ENCODE peak calls at places on chromosome 15, in nine cellular contexts. One of them, this sample, is unnamed.
A peak's percentile ranks its signal among the peaks of the same experiment; 100 is the strongest.

GRCh38 chr15:41928637-41929620 is 35.1 kb upstream of the SPTBN5 start:
- DNase-seq in fibroblast of pulmonary artery: no peak
- DNase-seq in heart left ventricle: peak; percentile 74
- DNase-seq in fibroblast of lung: peak; percentile 42
- DNase-seq in psoas muscle: peak; percentile 75
- DNase-seq in BJ: no peak
- DNase-seq in astrocyte of the spinal cord: no peak
- DNase-seq in AG04450: no peak
- DNase-seq in cardiac fibroblast: no peak
- DNase-seq in this sample: no peak

GRCh38 chr15:60442763-60443162 is 36.2 kb downstream of the ICE2 start:
- DNase-seq in fibroblast of pulmonary artery: no peak
- DNase-seq in heart left ventricle: no peak
- DNase-seq in fibroblast of lung: no peak
- DNase-seq in psoas muscle: no peak
- DNase-seq in BJ: no peak
- DNase-seq in astrocyte of the spinal cord: peak; percentile 50
- DNase-seq in AG04450: no peak
- DNase-seq in cardiac fibroblast: no peak
- DNase-seq in this sample: no peak

GRCh38 chr15:50353999-50354837 is 780 bp downstream of the GABPB1 start:
- DNase-seq in fibroblast of pulmonary artery: peak; percentile 86
- DNase-seq in heart left ventricle: peak; percentile 42
- DNase-seq in fibroblast of lung: peak; percentile 92
- DNase-seq in psoas muscle: peak; percentile 71
- DNase-seq in BJ: peak; percentile 56
- DNase-seq in astrocyte of the spinal cord: peak; percentile 92
- DNase-seq in AG04450: peak; percentile 76
- DNase-seq in cardiac fibroblast: peak; percentile 89
- DNase-seq in this sample: peak; percentile 96

GRCh38 chr15:54772663-54773062 is 424.1 kb downstream of the RSL24D1 start:
- DNase-seq in fibroblast of pulmonary artery: no peak
- DNase-seq in heart left ventricle: no peak
- DNase-seq in fibroblast of lung: no peak
- DNase-seq in psoas muscle: no peak
- DNase-seq in BJ: no peak
- DNase-seq in astrocyte of the spinal cord: no peak
- DNase-seq in AG04450: no peak
- DNase-seq in cardiac fibroblast: no peak
- DNase-seq in this sample: no peak

GRCh38 chr15:73607405-73607804 is 25.8 kb downstream of the NPTN start:
- DNase-seq in fibroblast of pulmonary artery: no peak
- DNase-seq in heart left ventricle: no peak
- DNase-seq in fibroblast of lung: no peak
- DNase-seq in psoas muscle: no peak
- DNase-seq in BJ: no peak
- DNase-seq in astrocyte of the spinal cord: no peak
- DNase-seq in AG04450: no peak
- DNase-seq in cardiac fibroblast: no peak
- DNase-seq in this sample: no peak

GRCh38 chr15:26451995-26452394 is 320.9 kb downstream of the GABRB3 start:
- DNase-seq in fibroblast of pulmonary artery: no peak
- DNase-seq in heart left ventricle: no peak
- DNase-seq in fibroblast of lung: no peak
- DNase-seq in psoas muscle: no peak
- DNase-seq in BJ: no peak
- DNase-seq in astrocyte of the spinal cord: no peak
- DNase-seq in AG04450: no peak
- DNase-seq in cardiac fibroblast: no peak
- DNase-seq in this sample: no peak

GRCh38 chr15:83559310-83559966 is 94.5 kb upstream of the ADAMTSL3 start:
- DNase-seq in fibroblast of pulmonary artery: peak; percentile 80
- DNase-seq in heart left ventricle: no peak
- DNase-seq in fibroblast of lung: peak; percentile 74
- DNase-seq in psoas muscle: no peak
- DNase-seq in BJ: no peak
- DNase-seq in astrocyte of the spinal cord: peak; percentile 56
- DNase-seq in AG04450: peak; percentile 30
- DNase-seq in cardiac fibroblast: peak; percentile 80
- DNase-seq in this sample: peak; percentile 72

GRCh38 chr15:78672285-78673003 is 31.4 kb upstream of the CHRNB4 start:
- DNase-seq in fibroblast of pulmonary artery: no peak
- DNase-seq in heart left ventricle: no peak
- DNase-seq in fibroblast of lung: no peak
- DNase-seq in psoas muscle: no peak
- DNase-seq in BJ: no peak
- DNase-seq in astrocyte of the spinal cord: no peak
- DNase-seq in AG04450: no peak
- DNase-seq in cardiac fibroblast: no peak
- DNase-seq in this sample: no peak

GRCh38 chr15:87579537-87579936 is 677.0 kb downstream of the NTRK3 start:
- DNase-seq in fibroblast of pulmonary artery: no peak
- DNase-seq in heart left ventricle: no peak
- DNase-seq in fibroblast of lung: no peak
- DNase-seq in psoas muscle: no peak
- DNase-seq in BJ: no peak
- DNase-seq in astrocyte of the spinal cord: no peak
- DNase-seq in AG04450: no peak
- DNase-seq in cardiac fibroblast: no peak
- DNase-seq in this sample: no peak

GRCh38 chr15:73632670-73633058 is 525 bp downstream of the NPTN start:
- DNase-seq in fibroblast of pulmonary artery: no peak
- DNase-seq in heart left ventricle: peak; percentile 43
- DNase-seq in fibroblast of lung: no peak
- DNase-seq in psoas muscle: no peak
- DNase-seq in BJ: no peak
- DNase-seq in astrocyte of the spinal cord: no peak
- DNase-seq in AG04450: no peak
- DNase-seq in cardiac fibroblast: no peak
- DNase-seq in this sample: no peak

DNA sequence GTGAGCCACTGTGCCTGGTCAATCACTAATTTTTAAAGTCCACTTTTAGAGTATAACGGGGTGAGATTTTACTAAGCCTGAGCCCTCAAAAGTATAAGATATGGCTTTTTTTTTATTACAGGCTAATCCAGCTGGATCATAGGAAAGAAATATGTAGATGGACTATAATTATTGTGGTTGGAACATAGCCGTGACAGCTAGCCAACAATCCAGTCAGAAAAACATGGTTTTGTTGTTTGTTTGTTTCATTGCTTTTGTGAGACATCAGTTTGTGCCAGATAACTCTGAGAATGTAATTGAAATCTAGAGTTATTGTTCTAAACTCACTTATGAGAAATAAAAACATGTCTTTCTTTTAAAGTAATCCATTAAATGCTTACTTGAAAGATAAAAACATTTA is 37.3 kb upstream of the ATOSA start:
- DNase-seq in fibroblast of pulmonary artery: no peak
- DNase-seq in heart left ventricle: no peak
- DNase-seq in fibroblast of lung: no peak
- DNase-seq in psoas muscle: no peak
- DNase-seq in BJ: no peak
- DNase-seq in astrocyte of the spinal cord: no peak
- DNase-seq in AG04450: no peak
- DNase-seq in cardiac fibroblast: no peak
- DNase-seq in this sample: no peak
- H3K4me3 ChIP-seq in fibroblast of pulmonary artery: no peak overlapping the region
- H3K4me3 ChIP-seq in heart left ventricle: no peak overlapping the region
- H3K4me3 ChIP-seq in fibroblast of lung: no peak overlapping the region
- H3K4me3 ChIP-seq in psoas muscle: no peak overlapping the region
- H3K4me3 ChIP-seq in BJ: no peak overlapping the region
- H3K4me3 ChIP-seq in astrocyte of the spinal cord: no peak overlapping the region
- H3K4me3 ChIP-seq in AG04450: no peak overlapping the region
- H3K4me3 ChIP-seq in cardiac fibroblast: no peak overlapping the region
- H3K4me3 ChIP-seq in this sample: no peak overlapping the region

DNA sequence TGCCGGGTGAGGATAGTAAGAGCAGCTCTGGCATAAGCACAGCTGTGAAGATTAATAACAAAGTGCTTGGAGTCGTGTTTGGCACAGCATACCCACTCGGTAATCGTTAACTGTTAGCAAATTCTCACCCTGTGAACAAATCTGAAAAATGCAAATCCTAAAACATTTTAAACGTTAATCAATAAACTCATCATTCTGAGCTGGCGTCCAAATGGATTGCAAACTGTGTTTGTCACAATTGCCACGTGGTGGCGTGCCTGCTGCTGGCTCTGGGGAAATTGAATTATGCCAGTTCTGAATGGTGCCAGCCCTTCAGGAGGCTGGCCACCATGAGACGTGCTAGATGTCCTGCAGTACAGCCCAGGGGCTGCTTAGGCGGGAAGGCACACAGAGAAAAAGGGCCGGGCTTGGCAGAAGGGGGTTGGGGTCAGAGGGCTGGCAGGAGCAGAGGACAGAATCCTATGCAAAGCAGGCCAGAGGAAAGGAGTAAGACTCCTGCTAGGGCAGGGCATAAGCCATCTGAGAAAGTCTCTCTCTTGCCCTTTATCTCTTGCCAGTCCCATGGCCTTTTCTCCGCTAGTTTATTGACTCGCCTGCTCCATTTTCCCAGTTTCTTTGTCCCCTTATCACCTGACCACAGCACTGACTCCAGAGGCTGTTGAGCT is 22.1 kb upstream of the POLG start:
- DNase-seq in fibroblast of pulmonary artery: no peak
- DNase-seq in heart left ventricle: no peak
- DNase-seq in fibroblast of lung: no peak
- DNase-seq in psoas muscle: no peak
- DNase-seq in BJ: no peak
- DNase-seq in astrocyte of the spinal cord: no peak
- DNase-seq in AG04450: no peak
- DNase-seq in cardiac fibroblast: no peak
- DNase-seq in this sample: no peak
- TF ChIP-seq CTCF in fibroblast of pulmonary artery: peak; percentile 49
- TF ChIP-seq CTCF in heart left ventricle: peak; percentile 8
- TF ChIP-seq CTCF in fibroblast of lung: no peak
- TF ChIP-seq CTCF in psoas muscle: peak; percentile 9
- TF ChIP-seq CTCF in BJ: peak; percentile 59
- TF ChIP-seq CTCF in astrocyte of the spinal cord: peak; percentile 60
- TF ChIP-seq CTCF in AG04450: peak; percentile 39
- TF ChIP-seq CTCF in cardiac fibroblast: no peak
- TF ChIP-seq CTCF in this sample: peak; percentile 36

GRCh38 chr15:101489633-101490407 is at the start of gene PCSK6:
- DNase-seq in fibroblast of pulmonary artery: no peak
- DNase-seq in heart left ventricle: no peak
- DNase-seq in fibroblast of lung: no peak
- DNase-seq in psoas muscle: peak; percentile 80
- DNase-seq in BJ: no peak
- DNase-seq in astrocyte of the spinal cord: no peak
- DNase-seq in AG04450: no peak
- DNase-seq in cardiac fibroblast: peak; percentile 13
- DNase-seq in this sample: peak; percentile 27
- H3K4me3 ChIP-seq in fibroblast of pulmonary artery: no peak within 1 kb of the TSS
- H3K4me3 ChIP-seq in heart left ventricle: peak within 1 kb of the TSS; percentile 61
- H3K4me3 ChIP-seq in fibroblast of lung: no peak within 1 kb of the TSS
- H3K4me3 ChIP-seq in psoas muscle: peak within 1 kb of the TSS; percentile 64
- H3K4me3 ChIP-seq in BJ: peak within 1 kb of the TSS; percentile 8
- H3K4me3 ChIP-seq in astrocyte of the spinal cord: no peak within 1 kb of the TSS
- H3K4me3 ChIP-seq in AG04450: no peak within 1 kb of the TSS
- H3K4me3 ChIP-seq in cardiac fibroblast: no peak within 1 kb of the TSS
- H3K4me3 ChIP-seq in this sample: peak within 1 kb of the TSS; percentile 53

GRCh38 chr15:63052961-63053698 is 10.6 kb downstream of the TPM1 start:
- DNase-seq in fibroblast of pulmonary artery: no peak
- DNase-seq in heart left ventricle: peak; percentile 84
- DNase-seq in fibroblast of lung: peak; percentile 79
- DNase-seq in psoas muscle: peak; percentile 81
- DNase-seq in BJ: no peak
- DNase-seq in astrocyte of the spinal cord: peak; percentile 35
- DNase-seq in AG04450: no peak
- DNase-seq in cardiac fibroblast: peak; percentile 58
- DNase-seq in this sample: peak; percentile 69
- TF ChIP-seq CTCF in fibroblast of pulmonary artery: no peak
- TF ChIP-seq CTCF in heart left ventricle: no peak
- TF ChIP-seq CTCF in fibroblast of lung: no peak
- TF ChIP-seq CTCF in psoas muscle: no peak
- TF ChIP-seq CTCF in BJ: no peak
- TF ChIP-seq CTCF in astrocyte of the spinal cord: no peak
- TF ChIP-seq CTCF in AG04450: no peak
- TF ChIP-seq CTCF in cardiac fibroblast: no peak
- TF ChIP-seq CTCF in this sample: no peak

DNA sequence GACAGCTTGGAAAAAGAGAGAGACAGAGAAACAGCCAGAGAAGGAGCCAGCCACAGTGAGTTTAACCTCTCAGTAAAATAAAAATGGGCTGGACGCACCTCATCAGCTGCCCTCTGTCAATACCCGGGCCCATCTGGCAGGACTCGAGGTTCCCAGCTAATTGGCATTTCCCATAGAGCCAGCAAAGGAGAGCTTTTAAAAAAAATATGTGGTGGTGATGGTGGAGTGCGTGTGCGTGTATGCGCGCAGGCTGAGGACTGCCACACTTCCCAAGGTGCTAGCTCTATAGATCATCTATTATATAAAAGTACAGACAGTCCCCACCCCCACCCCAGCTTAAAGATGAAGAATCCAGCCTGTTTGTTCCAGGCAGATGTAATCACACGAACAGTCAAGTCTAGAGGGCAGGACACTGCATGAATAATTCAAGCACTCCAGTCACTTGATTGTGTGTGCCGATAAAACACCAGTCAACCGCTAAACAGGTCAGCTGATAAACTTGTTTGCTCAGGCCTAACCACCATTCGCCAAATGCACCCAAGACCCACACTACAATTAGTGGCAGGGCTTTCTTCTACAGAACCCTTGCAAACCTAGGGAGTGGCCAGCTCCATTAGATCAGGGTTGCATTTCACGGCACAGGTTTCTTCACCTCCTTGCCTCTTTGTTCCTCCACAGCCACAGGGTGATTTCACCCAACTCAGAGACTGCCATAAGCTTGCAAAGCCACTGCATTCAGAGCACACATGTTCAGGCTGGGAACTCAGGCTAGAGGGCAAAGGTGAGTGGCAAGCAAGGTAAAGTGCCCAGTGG is 5.9 kb downstream of the TLE3 start:
- DNase-seq in fibroblast of pulmonary artery: peak; percentile 22
- DNase-seq in heart left ventricle: no peak
- DNase-seq in fibroblast of lung: peak; percentile 28
- DNase-seq in psoas muscle: no peak
- DNase-seq in BJ: no peak
- DNase-seq in astrocyte of the spinal cord: no peak
- DNase-seq in AG04450: no peak
- DNase-seq in cardiac fibroblast: no peak
- DNase-seq in this sample: peak; percentile 72
- H3K4me3 ChIP-seq in fibroblast of pulmonary artery: peak overlapping the region; percentile 13
- H3K4me3 ChIP-seq in heart left ventricle: no peak overlapping the region
- H3K4me3 ChIP-seq in fibroblast of lung: no peak overlapping the region
- H3K4me3 ChIP-seq in psoas muscle: peak overlapping the region; percentile 95
- H3K4me3 ChIP-seq in BJ: no peak overlapping the region
- H3K4me3 ChIP-seq in astrocyte of the spinal cord: no peak overlapping the region
- H3K4me3 ChIP-seq in AG04450: peak overlapping the region; percentile 39
- H3K4me3 ChIP-seq in cardiac fibroblast: no peak overlapping the region
- H3K4me3 ChIP-seq in this sample: peak overlapping the region; percentile 94

DNA sequence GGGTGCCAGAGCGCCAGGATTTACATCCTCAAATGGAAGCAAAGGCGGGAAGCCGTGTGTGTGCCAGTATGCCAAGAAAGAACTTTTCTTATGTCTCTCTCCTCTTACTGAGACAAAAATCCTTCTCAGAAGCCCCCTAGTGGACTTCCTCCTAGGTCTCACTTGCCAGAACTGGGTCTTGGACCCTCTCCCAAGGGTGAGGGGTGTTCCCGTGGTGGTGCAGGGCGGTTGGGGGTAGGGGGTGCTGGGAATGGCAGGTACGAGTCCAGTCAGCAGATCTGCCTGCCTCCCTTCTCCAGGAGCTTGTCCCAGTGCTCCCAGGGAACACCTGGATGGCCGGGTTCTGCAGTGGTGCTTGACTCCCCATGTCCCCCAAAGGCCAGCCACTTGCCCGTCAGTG is 52.0 kb downstream of the CORO2B start:
- DNase-seq in fibroblast of pulmonary artery: no peak
- DNase-seq in heart left ventricle: no peak
- DNase-seq in fibroblast of lung: no peak
- DNase-seq in psoas muscle: no peak
- DNase-seq in BJ: no peak
- DNase-seq in astrocyte of the spinal cord: no peak
- DNase-seq in AG04450: no peak
- DNase-seq in cardiac fibroblast: no peak
- DNase-seq in this sample: no peak
- TF ChIP-seq CTCF in fibroblast of pulmonary artery: peak; percentile 9
- TF ChIP-seq CTCF in heart left ventricle: no peak
- TF ChIP-seq CTCF in fibroblast of lung: no peak
- TF ChIP-seq CTCF in psoas muscle: no peak
- TF ChIP-seq CTCF in BJ: no peak
- TF ChIP-seq CTCF in astrocyte of the spinal cord: peak; percentile 29
- TF ChIP-seq CTCF in AG04450: peak; percentile 30
- TF ChIP-seq CTCF in cardiac fibroblast: peak; percentile 3
- TF ChIP-seq CTCF in this sample: peak; percentile 27

This sample was measured in fibroblast of villous mesenchyme.